ENCODE peak calls at places on chromosomes 2 and 18, in nine cellular contexts. Z is spleen; I is CD8-positive, alpha-beta memory T cell; Y is SJSA1; L is testis; G is neuronal stem cell; T is adrenal gland; C is lower lobe of right lung; H is sigmoid colon. U is an unnamed sample.

GRCh38 chr2:27809761-27810241 is 38.3 kb downstream of the MRPL33 start:
- DNase-seq in T (no peak), G (no peak), H (no peak), Z (no peak), I (no peak), L (no peak), Y (no peak), C (no peak), U (peak; percentile 73)

GRCh38 chr2:202032841-202033316 is 776 bp upstream of the FZD7 start:
- DNase-seq in L (peak; percentile 49), T (peak; percentile 43), C (peak; percentile 74), Y (peak; percentile 66), G (peak; percentile 77), I (no peak), Z (peak; percentile 91), H (peak; percentile 91), U (peak; percentile 60)

GRCh38 chr2:205704101-205704741 is 21.9 kb downstream of the NRP2 start:
- DNase-seq in G (no peak), Y (no peak), C (no peak), I (no peak), H (peak; percentile 78), T (peak; percentile 72), L (no peak), Z (no peak), U (no peak)

GRCh38 chr18:34122724-34123334 is 101.9 kb downstream of the NOL4 start:
- DNase-seq in Z (no peak), L (peak; percentile 65), C (no peak), T (peak; percentile 22), G (peak; percentile 44), Y (peak; percentile 40), I (no peak), H (no peak), U (peak; percentile 1)

GRCh38 chr2:240889601-240890560 is 6.1 kb downstream of the MAB21L4 start:
- DNase-seq in G (no peak), Y (no peak), T (no peak), I (no peak), Z (no peak), L (no peak), H (no peak), C (peak; percentile 43), U (no peak)

GRCh38 chr2:20190170-20190569 is 34.8 kb downstream of the SDC1 start:
- DNase-seq in T (no peak), G (no peak), H (no peak), Y (no peak), L (no peak), Z (no peak), C (no peak), I (no peak), U (no peak)

GRCh38 chr2:181953773-181954537 is 31.7 kb upstream of the PPP1R1C start:
- DNase-seq in C (peak; percentile 55), Z (peak; percentile 77), G (peak; percentile 82), T (peak; percentile 59), I (peak; percentile 34), Y (no peak), L (peak; percentile 80), H (no peak), U (peak; percentile 47)

GRCh38 chr2:9201185-9201891 is 5.3 kb upstream of the ASAP2 start:
- DNase-seq in L (no peak), T (no peak), I (no peak), G (no peak), H (no peak), Z (no peak), Y (no peak), C (no peak), U (no peak)

GRCh38 chr2:120762341-120763061 is 26.8 kb downstream of the GLI2 start:
- DNase-seq in G (no peak), C (peak; percentile 23), Y (no peak), Z (peak; percentile 58), I (no peak), T (no peak), L (no peak), H (peak; percentile 49), U (no peak)

GRCh38 chr2:73910873-73911547 is 15.7 kb upstream of the DGUOK start:
- DNase-seq in T (no peak), H (peak; percentile 55), G (no peak), C (no peak), L (no peak), Y (no peak), I (no peak), Z (no peak), U (no peak)

GRCh38 chr2:15119722-15120175 is 441.4 kb downstream of the NBAS start:
- DNase-seq in H (no peak), Z (no peak), L (no peak), Y (no peak), T (no peak), G (no peak), C (no peak), I (no peak), U (no peak)

GRCh38 chr2:15126373-15126772 is 434.8 kb downstream of the NBAS start:
- DNase-seq in C (no peak), L (no peak), Y (no peak), I (no peak), H (no peak), Z (no peak), G (no peak), T (no peak), U (no peak)

GRCh38 chr2:15120578-15120977 is 440.6 kb downstream of the NBAS start:
- DNase-seq in C (no peak), H (no peak), Z (no peak), G (no peak), Y (no peak), L (no peak), I (no peak), T (no peak), U (no peak)

GRCh38 chr2:15127251-15127650 is 433.9 kb downstream of the NBAS start:
- DNase-seq in L (no peak), Y (no peak), Z (no peak), C (no peak), I (no peak), G (no peak), T (no peak), H (no peak), U (no peak)

DNA sequence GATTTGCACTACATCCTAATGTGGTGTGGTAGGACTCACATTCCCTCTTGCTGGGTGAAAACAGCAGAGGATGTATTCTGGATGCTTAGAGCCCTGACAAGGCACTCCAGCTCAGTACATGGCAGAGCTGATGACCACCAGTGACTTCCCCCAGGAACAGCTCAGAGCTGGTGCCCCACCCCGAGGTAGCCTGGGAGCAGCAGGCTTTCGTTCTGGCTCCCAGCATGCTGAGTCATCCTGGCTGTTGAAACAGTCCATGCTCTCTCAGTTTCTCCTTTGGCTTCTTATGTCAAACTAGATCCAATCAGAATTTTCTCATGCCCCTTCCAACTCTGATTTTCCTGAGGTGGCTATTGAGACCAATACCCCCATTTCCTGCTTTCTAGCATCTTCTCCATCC is 438.2 kb downstream of the NBAS start:
- DNase-seq in I (no peak), T (no peak), G (no peak), Y (no peak), L (no peak), H (no peak), Z (no peak), C (no peak), U (peak; percentile 51)
- H3K36me3 ChIP-seq in I (no peaks in the 10 kb centered on the region), T (no peaks in the 10 kb centered on the region), G (no peaks in the 10 kb centered on the region), Y (no peaks in the 10 kb centered on the region), L (no peaks in the 10 kb centered on the region), H (no peaks in the 10 kb centered on the region), Z (no peaks in the 10 kb centered on the region), C (no peaks in the 10 kb centered on the region), U (no peaks in the 10 kb centered on the region)

DNA sequence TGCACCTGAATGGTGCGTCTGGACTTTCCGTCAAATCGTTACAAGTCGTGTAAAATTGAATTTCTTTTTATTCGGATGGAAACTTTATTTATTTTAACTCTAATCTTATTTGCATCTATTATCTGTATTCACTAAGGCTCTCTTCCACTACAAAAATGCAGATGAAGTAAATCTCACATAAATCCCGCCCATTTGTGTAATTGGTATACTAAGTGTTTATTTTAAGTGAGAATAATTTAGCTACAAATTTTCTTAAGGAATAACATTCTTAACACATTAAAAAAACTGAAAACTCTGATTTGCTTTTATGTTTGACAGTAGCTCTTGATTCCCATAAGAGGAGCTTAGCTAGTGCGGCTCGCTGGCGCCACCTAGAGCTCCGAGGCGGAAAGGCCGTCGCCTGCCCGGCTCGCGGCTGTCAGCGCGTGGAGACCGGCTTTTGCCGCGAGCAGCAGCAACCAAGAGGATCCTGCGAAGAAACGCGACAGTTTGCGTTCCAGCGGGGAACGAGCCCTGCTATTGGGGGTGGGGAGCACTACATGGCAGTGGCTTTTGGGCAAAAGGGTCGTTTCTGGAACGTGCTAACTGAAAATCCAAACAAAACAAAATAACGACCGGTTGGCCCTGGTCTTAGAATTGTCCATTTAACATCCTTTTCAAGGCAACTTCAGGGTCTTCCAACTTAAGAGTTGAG is 6.7 kb downstream of the SP9 start:
- DNase-seq in T (peak; percentile 80), L (peak; percentile 94), H (peak; percentile 91), G (peak; percentile 85), I (peak; percentile 81), Z (peak; percentile 98), Y (peak; percentile 80), C (peak; percentile 92), U (peak; percentile 77)
- H3K4me3 ChIP-seq in T (no peak overlapping the region), L (peak overlapping the region; percentile 4), H (no peak overlapping the region), G (no peak overlapping the region), I (no peak overlapping the region), Z (peak overlapping the region; percentile 8), Y (peak overlapping the region; percentile 3), C (no peak overlapping the region), U (no peak overlapping the region)

DNA sequence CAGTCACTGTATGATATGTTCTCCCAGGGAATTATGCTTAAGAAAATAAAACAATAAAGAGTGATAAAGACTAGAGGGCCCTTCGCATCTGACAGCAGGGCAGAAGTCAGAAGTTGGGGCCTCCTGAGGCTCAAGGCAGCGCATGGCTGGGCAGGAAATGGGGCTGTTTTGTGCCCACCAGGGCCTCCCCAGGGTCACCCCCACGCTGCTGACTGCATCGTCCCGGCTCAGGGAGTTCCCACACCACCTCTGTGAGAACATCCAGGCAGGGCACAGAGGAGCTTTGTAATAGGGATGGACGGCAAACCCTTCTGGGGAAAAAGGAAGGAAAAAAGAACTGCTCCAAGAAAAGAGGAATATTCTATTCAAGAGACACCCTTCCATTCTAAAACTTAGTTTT is 41.2 kb downstream of the PAX3 start:
- DNase-seq in Z (no peak), H (no peak), G (no peak), Y (no peak), I (no peak), C (no peak), T (no peak), L (no peak), U (no peak)
- H3K27me3 ChIP-seq in Z (no peaks in the 10 kb centered on the region), H (peaks cover 6% of the 10 kb centered on the region), G (no peaks in the 10 kb centered on the region), Y (no peaks in the 10 kb centered on the region), I (no peaks in the 10 kb centered on the region), C (no peaks in the 10 kb centered on the region), T (peaks cover 6% of the 10 kb centered on the region), L (no peaks in the 10 kb centered on the region), U (no peaks in the 10 kb centered on the region)

GRCh38 chr2:217892560-217892959 is 110.2 kb downstream of the TNS1 start:
- DNase-seq in G (no peak), T (no peak), C (no peak), Z (no peak), L (no peak), H (no peak), Y (no peak), I (no peak), U (no peak)
- H3K36me3 ChIP-seq in G (no peaks in the 10 kb centered on the region), T (no peaks in the 10 kb centered on the region), C (peaks cover 100% of the 10 kb centered on the region), Z (peaks cover 83% of the 10 kb centered on the region), L (no peaks in the 10 kb centered on the region), H (peaks cover 100% of the 10 kb centered on the region), Y (peaks cover 62% of the 10 kb centered on the region), I (no peaks in the 10 kb centered on the region), U (peaks cover 72% of the 10 kb centered on the region)